ENCODE peak calls at places on chromosomes 7 and 10, in six cellular contexts. One of them, this sample, is unnamed.

GRCh38 chr10:6401562-6402348 is 178.3 kb downstream of the PRKCQ start:
- DNase-seq in K562: peak
- DNase-seq in H1: peak
- DNase-seq in HepG2: peak
- DNase-seq in GM12878: peak
- DNase-seq in SK-N-SH: peak
- DNase-seq in this sample: peak

GRCh38 chr7:11177793-11178192 is 204.1 kb downstream of the PHF14 start:
- DNase-seq in K562: no peak
- DNase-seq in H1: no peak
- DNase-seq in HepG2: no peak
- DNase-seq in GM12878: no peak
- DNase-seq in SK-N-SH: no peak
- DNase-seq in this sample: no peak

GRCh38 chr7:2201686-2202360 is 30.9 kb downstream of the MAD1L1 start:
- DNase-seq in K562: no peak
- DNase-seq in H1: no peak
- DNase-seq in HepG2: no peak
- DNase-seq in GM12878: no peak
- DNase-seq in SK-N-SH: peak
- DNase-seq in this sample: no peak

GRCh38 chr7:1855396-1856160 is 185.5 kb downstream of the ELFN1 start:
- DNase-seq in K562: no peak
- DNase-seq in H1: no peak
- DNase-seq in HepG2: no peak
- DNase-seq in GM12878: no peak
- DNase-seq in SK-N-SH: no peak
- DNase-seq in this sample: no peak

GRCh38 chr10:62413652-62414051 is 39.5 kb downstream of the ZNF365 start:
- DNase-seq in K562: no peak
- DNase-seq in H1: no peak
- DNase-seq in HepG2: no peak
- DNase-seq in GM12878: no peak
- DNase-seq in SK-N-SH: no peak
- DNase-seq in this sample: no peak

GRCh38 chr7:143185551-143185950 is 2.3 kb downstream of the TAS2R39 start:
- DNase-seq in K562: no peak
- DNase-seq in H1: no peak
- DNase-seq in HepG2: no peak
- DNase-seq in GM12878: no peak
- DNase-seq in SK-N-SH: no peak
- DNase-seq in this sample: no peak

GRCh38 chr7:137886706-137887105 is 39.9 kb upstream of the DGKI start:
- DNase-seq in K562: no peak
- DNase-seq in H1: peak
- DNase-seq in HepG2: no peak
- DNase-seq in GM12878: no peak
- DNase-seq in SK-N-SH: no peak
- DNase-seq in this sample: no peak

GRCh38 chr10:95268438-95268837 is 22.4 kb downstream of the PDLIM1 start:
- DNase-seq in K562: no peak
- DNase-seq in H1: peak
- DNase-seq in HepG2: no peak
- DNase-seq in GM12878: no peak
- DNase-seq in SK-N-SH: peak
- DNase-seq in this sample: no peak

GRCh38 chr10:68231106-68231901 is 609 bp downstream of the ATOH7 start:
- DNase-seq in K562: peak
- DNase-seq in H1: peak
- DNase-seq in HepG2: peak
- DNase-seq in GM12878: no peak
- DNase-seq in SK-N-SH: peak
- DNase-seq in this sample: peak

GRCh38 chr10:61635946-61636345 is 26.8 kb upstream of the CABCOCO1 start:
- DNase-seq in K562: no peak
- DNase-seq in H1: no peak
- DNase-seq in HepG2: no peak
- DNase-seq in GM12878: no peak
- DNase-seq in SK-N-SH: no peak
- DNase-seq in this sample: peak

GRCh38 chr10:73750807-73751206 is 6.6 kb downstream of the SEC24C start:
- DNase-seq in K562: no peak
- DNase-seq in H1: no peak
- DNase-seq in HepG2: no peak
- DNase-seq in GM12878: no peak
- DNase-seq in SK-N-SH: no peak
- DNase-seq in this sample: no peak

GRCh38 chr10:338176-339037 is 203.2 kb downstream of the ZMYND11 start:
- DNase-seq in K562: no peak
- DNase-seq in H1: no peak
- DNase-seq in HepG2: no peak
- DNase-seq in GM12878: no peak
- DNase-seq in SK-N-SH: no peak
- DNase-seq in this sample: no peak

GRCh38 chr10:35643976-35644799 is 2.1 kb upstream of the FZD8 start:
- DNase-seq in K562: no peak
- DNase-seq in H1: no peak
- DNase-seq in HepG2: no peak
- DNase-seq in GM12878: no peak
- DNase-seq in SK-N-SH: no peak
- DNase-seq in this sample: no peak

GRCh38 chr7:44764665-44765578 is 16.3 kb downstream of the ZMIZ2 start:
- DNase-seq in K562: no peak
- DNase-seq in H1: no peak
- DNase-seq in HepG2: no peak
- DNase-seq in GM12878: no peak
- DNase-seq in SK-N-SH: peak
- DNase-seq in this sample: no peak

GRCh38 chr7:68535266-68535665 is 1063.0 kb upstream of the AUTS2 start:
- DNase-seq in K562: no peak
- DNase-seq in H1: no peak
- DNase-seq in HepG2: no peak
- DNase-seq in GM12878: no peak
- DNase-seq in SK-N-SH: no peak
- DNase-seq in this sample: no peak

GRCh38 chr7:16785316-16785715 is 19.5 kb downstream of the AGR2 start:
- DNase-seq in K562: no peak
- DNase-seq in H1: no peak
- DNase-seq in HepG2: no peak
- DNase-seq in GM12878: no peak
- DNase-seq in SK-N-SH: no peak
- DNase-seq in this sample: no peak

GRCh38 chr7:6651866-6652445 is 14.8 kb downstream of the ZNF316 start:
- DNase-seq in K562: no peak
- DNase-seq in H1: no peak
- DNase-seq in HepG2: no peak
- DNase-seq in GM12878: no peak
- DNase-seq in SK-N-SH: peak
- DNase-seq in this sample: no peak

GRCh38 chr10:63542835-63543575 is 21.8 kb downstream of the REEP3 start:
- DNase-seq in K562: no peak
- DNase-seq in H1: no peak
- DNase-seq in HepG2: no peak
- DNase-seq in GM12878: no peak
- DNase-seq in SK-N-SH: no peak
- DNase-seq in this sample: peak

GRCh38 chr7:32070406-32071360 is at the start of gene PDE1C:
- DNase-seq in K562: no peak
- DNase-seq in H1: peak
- DNase-seq in HepG2: no peak
- DNase-seq in GM12878: no peak
- DNase-seq in SK-N-SH: peak
- DNase-seq in this sample: no peak

GRCh38 chr10:128978211-128978610 is 488.8 kb upstream of the MGMT start:
- DNase-seq in K562: no peak
- DNase-seq in H1: no peak
- DNase-seq in HepG2: no peak
- DNase-seq in GM12878: no peak
- DNase-seq in SK-N-SH: no peak
- DNase-seq in this sample: no peak

GRCh38 chr7:139572704-139573395 is 49.4 kb downstream of the CLEC2L start:
- DNase-seq in K562: no peak
- DNase-seq in H1: no peak
- DNase-seq in HepG2: no peak
- DNase-seq in GM12878: no peak
- DNase-seq in SK-N-SH: no peak
- DNase-seq in this sample: no peak

GRCh38 chr7:159004411-159004810 is 140.3 kb downstream of the VIPR2 start:
- DNase-seq in K562: no peak
- DNase-seq in H1: no peak
- DNase-seq in HepG2: no peak
- DNase-seq in GM12878: no peak
- DNase-seq in SK-N-SH: no peak
- DNase-seq in this sample: no peak

GRCh38 chr10:69100136-69100872 is 12.4 kb downstream of the SRGN start:
- DNase-seq in K562: no peak
- DNase-seq in H1: peak
- DNase-seq in HepG2: no peak
- DNase-seq in GM12878: no peak
- DNase-seq in SK-N-SH: no peak
- DNase-seq in this sample: no peak

GRCh38 chr10:31083765-31084184 is 52.1 kb upstream of the ZNF438 start:
- DNase-seq in K562: peak
- DNase-seq in H1: peak
- DNase-seq in HepG2: peak
- DNase-seq in GM12878: peak
- DNase-seq in SK-N-SH: peak
- DNase-seq in this sample: peak

DNA sequence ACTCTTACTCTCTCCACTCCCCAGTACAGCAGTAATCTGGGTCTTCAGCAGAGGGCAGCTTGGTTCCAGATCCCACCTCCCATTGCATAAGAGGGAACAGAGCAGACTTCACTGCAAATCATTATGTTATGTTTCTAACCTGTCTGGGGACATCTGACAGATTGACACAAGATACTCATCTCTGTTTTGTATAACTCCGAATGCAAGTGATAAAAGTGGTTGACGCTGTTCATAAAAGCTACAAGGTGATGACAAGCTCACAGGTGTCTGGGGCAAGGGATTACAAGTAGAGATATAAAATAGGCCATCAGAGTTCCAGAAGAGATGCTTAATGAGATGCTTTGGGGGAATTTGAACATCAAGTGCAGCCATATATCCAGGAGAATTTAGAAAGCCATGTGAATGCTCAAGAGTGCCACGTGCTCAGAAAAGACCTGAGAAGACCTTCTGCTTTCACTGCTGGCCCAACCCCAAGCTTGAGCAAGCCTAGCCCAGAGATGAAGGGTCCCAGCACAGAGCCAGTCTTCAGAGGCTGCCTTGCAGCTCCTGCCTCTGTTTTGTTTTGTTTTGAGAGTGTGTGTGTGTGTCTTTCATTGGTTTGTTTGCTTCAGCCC is 80.6 kb downstream of the VSTM2A start:
- DNase-seq in K562: no peak
- DNase-seq in H1: no peak
- DNase-seq in HepG2: no peak
- DNase-seq in GM12878: no peak
- DNase-seq in SK-N-SH: no peak
- DNase-seq in this sample: no peak
- TF ChIP-seq YY1 in K562: no peak
- TF ChIP-seq YY1 in H1: no peak
- TF ChIP-seq YY1 in HepG2: no peak
- TF ChIP-seq YY1 in GM12878: no peak
- TF ChIP-seq YY1 in SK-N-SH: no peak
- TF ChIP-seq YY1 in this sample: no peak

DNA sequence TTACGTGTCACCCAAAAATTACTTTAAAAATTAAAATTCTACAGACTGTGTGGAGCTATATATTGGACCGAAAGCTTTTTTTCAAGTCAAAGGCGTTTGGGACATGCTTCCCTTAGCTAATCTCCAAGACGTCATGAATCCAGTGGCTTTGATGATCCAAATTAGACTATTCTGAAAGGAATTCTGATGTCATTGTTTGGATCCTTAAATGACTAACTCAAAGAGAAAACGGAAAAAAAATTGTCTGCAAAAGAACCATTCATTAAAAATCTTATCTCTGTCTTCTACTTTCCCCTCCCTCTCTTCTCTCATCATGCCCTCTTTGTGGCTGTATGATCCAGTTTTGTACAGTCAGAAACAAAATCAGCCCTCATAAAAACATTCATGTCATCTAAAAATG is 161.8 kb downstream of the ETV1 start:
- DNase-seq in K562: no peak
- DNase-seq in H1: no peak
- DNase-seq in HepG2: no peak
- DNase-seq in GM12878: no peak
- DNase-seq in SK-N-SH: no peak
- DNase-seq in this sample: no peak
- H3K4me2 ChIP-seq in K562: no peak
- H3K4me2 ChIP-seq in H1: no peak
- H3K4me2 ChIP-seq in HepG2: no peak
- H3K4me2 ChIP-seq in GM12878: no peak
- H3K4me2 ChIP-seq in SK-N-SH: no peak
- H3K4me2 ChIP-seq in this sample: no peak

GRCh38 chr10:89294840-89295239 is 7.0 kb upstream of the IFIT2 start:
- DNase-seq in K562: no peak
- DNase-seq in H1: no peak
- DNase-seq in HepG2: no peak
- DNase-seq in GM12878: no peak
- DNase-seq in SK-N-SH: no peak
- DNase-seq in this sample: no peak

GRCh38 chr10:89297791-89298190 is 4.1 kb upstream of the IFIT2 start:
- DNase-seq in K562: no peak
- DNase-seq in H1: no peak
- DNase-seq in HepG2: no peak
- DNase-seq in GM12878: no peak
- DNase-seq in SK-N-SH: no peak
- DNase-seq in this sample: no peak

GRCh38 chr10:89297356-89297755 is 4.5 kb upstream of the IFIT2 start:
- DNase-seq in K562: no peak
- DNase-seq in H1: no peak
- DNase-seq in HepG2: no peak
- DNase-seq in GM12878: no peak
- DNase-seq in SK-N-SH: no peak
- DNase-seq in this sample: no peak

GRCh38 chr10:89295597-89295996 is 6.2 kb upstream of the IFIT2 start:
- DNase-seq in K562: no peak
- DNase-seq in H1: no peak
- DNase-seq in HepG2: no peak
- DNase-seq in GM12878: no peak
- DNase-seq in SK-N-SH: no peak
- DNase-seq in this sample: no peak

GRCh38 chr10:89296227-89296648 is 5.6 kb upstream of the IFIT2 start:
- DNase-seq in K562: no peak
- DNase-seq in H1: no peak
- DNase-seq in HepG2: no peak
- DNase-seq in GM12878: no peak
- DNase-seq in SK-N-SH: no peak
- DNase-seq in this sample: no peak
- H3K9ac ChIP-seq in K562: no peak
- H3K9ac ChIP-seq in H1: no peak
- H3K9ac ChIP-seq in HepG2: no peak
- H3K9ac ChIP-seq in GM12878: no peak
- H3K9ac ChIP-seq in SK-N-SH: no peak
- H3K9ac ChIP-seq in this sample: no peak

DNA sequence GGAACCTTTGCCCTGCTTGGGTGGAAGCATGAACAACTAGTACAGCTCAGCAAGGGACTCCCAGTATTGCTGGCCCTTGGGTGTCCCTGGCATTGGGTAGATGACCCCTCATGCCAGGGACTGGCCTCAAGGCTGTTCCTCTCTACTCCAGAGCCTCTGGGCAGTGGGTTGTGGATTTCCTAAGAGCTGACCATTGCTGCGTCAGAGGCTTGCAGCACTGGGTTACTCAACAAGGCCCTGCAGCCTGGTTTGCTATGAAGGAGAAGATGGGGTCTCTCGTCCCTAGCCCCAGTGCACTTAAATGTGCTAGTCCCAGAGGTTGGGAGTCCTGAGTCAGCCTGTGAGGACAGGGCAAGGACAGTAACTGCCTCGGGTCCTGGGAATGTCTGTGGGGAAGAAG is 2.5 kb downstream of the VSIR start:
- DNase-seq in K562: no peak
- DNase-seq in H1: no peak
- DNase-seq in HepG2: no peak
- DNase-seq in GM12878: no peak
- DNase-seq in SK-N-SH: no peak
- DNase-seq in this sample: no peak
- TF ChIP-seq YY1 in K562: no peak
- TF ChIP-seq YY1 in H1: no peak
- TF ChIP-seq YY1 in HepG2: no peak
- TF ChIP-seq YY1 in GM12878: no peak
- TF ChIP-seq YY1 in SK-N-SH: no peak
- TF ChIP-seq YY1 in this sample: no peak